ENCODE peak calls at places on chromosome 13, in ten cellular contexts. U is prostate gland, O is AG10803, L is A673, Z is transverse colon, B is AG09309, M is HCT116, X is spleen, S is thoracic aorta, T is brain microvascular endothelial cell. D is an unnamed sample.

GRCh38 chr13:41649659-41650058 is 192.3 kb downstream of the RGCC start:
- DNase-seq in U (no peak), O (peak), L (peak), Z (no peak), B (no peak), M (peak), X (no peak), S (no peak), T (peak), D (no peak)

GRCh38 chr13:97133955-97134354 is 88.2 kb upstream of the MBNL2 start:
- DNase-seq in U (no peak), O (no peak), L (no peak), Z (no peak), B (no peak), M (no peak), X (no peak), S (no peak), T (no peak), D (no peak)

GRCh38 chr13:59861676-59862075 is 302.1 kb downstream of the DIAPH3 start:
- DNase-seq in U (no peak), O (no peak), L (peak), Z (no peak), B (no peak), M (no peak), X (no peak), S (no peak), T (no peak), D (no peak)

GRCh38 chr13:79403113-79403512 is 2.9 kb downstream of the RBM26 start:
- DNase-seq in U (no peak), O (no peak), L (no peak), Z (no peak), B (no peak), M (no peak), X (no peak), S (no peak), T (no peak), D (no peak)

GRCh38 chr13:113020323-113021080 is 51.5 kb downstream of the MCF2L start:
- DNase-seq in U (no peak), O (no peak), L (no peak), Z (no peak), B (no peak), M (no peak), X (no peak), S (no peak), T (no peak), D (no peak)

GRCh38 chr13:49444517-49445395 is 682 bp downstream of the SETDB2 start:
- DNase-seq in U (peak), O (peak), L (peak), Z (peak), B (no peak), M (no peak), X (no peak), S (no peak), T (no peak), D (no peak)

GRCh38 chr13:77323858-77324257 is 3.0 kb downstream of the MYCBP2 start:
- DNase-seq in U (no peak), O (no peak), L (no peak), Z (no peak), B (no peak), M (no peak), X (no peak), S (no peak), T (no peak), D (no peak)

GRCh38 chr13:91544723-91545122 is 146.3 kb downstream of the GPC5 start:
- DNase-seq in U (no peak), O (no peak), L (peak), Z (no peak), B (no peak), M (no peak), X (no peak), S (no peak), T (no peak), D (no peak)

GRCh38 chr13:100652510-100652909 is 22.1 kb downstream of the TMTC4 start:
- DNase-seq in U (no peak), O (no peak), L (no peak), Z (no peak), B (no peak), M (no peak), X (no peak), S (no peak), T (no peak), D (no peak)

GRCh38 chr13:56528040-56528760 is 612.5 kb upstream of the PRR20A start:
- DNase-seq in U (no peak), O (no peak), L (no peak), Z (no peak), B (no peak), M (no peak), X (no peak), S (no peak), T (no peak), D (no peak)

GRCh38 chr13:80342541-80343371 is 1.8 kb upstream of the SPRY2 start:
- DNase-seq in U (peak), O (peak), L (peak), Z (peak), B (no peak), M (no peak), X (peak), S (no peak), T (peak), D (peak)

GRCh38 chr13:47796816-47797215 is 204.3 kb downstream of the SUCLA2 start:
- DNase-seq in U (no peak), O (peak), L (no peak), Z (no peak), B (no peak), M (no peak), X (no peak), S (no peak), T (no peak), D (no peak)

GRCh38 chr13:41763772-41764171 is 197.1 kb downstream of the VWA8 start:
- DNase-seq in U (no peak), O (no peak), L (no peak), Z (no peak), B (no peak), M (no peak), X (no peak), S (no peak), T (no peak), D (no peak)

GRCh38 chr13:102799544-102800144 is 725 bp downstream of the BIVM start:
- DNase-seq in U (peak), O (peak), L (no peak), Z (peak), B (no peak), M (no peak), X (peak), S (no peak), T (peak), D (no peak)

GRCh38 chr13:59755647-59756290 is 408.0 kb downstream of the DIAPH3 start:
- DNase-seq in U (no peak), O (no peak), L (peak), Z (no peak), B (no peak), M (no peak), X (no peak), S (no peak), T (no peak), D (no peak)

GRCh38 chr13:33644607-33645543 is 173.1 kb upstream of the RFC3 start:
- DNase-seq in U (no peak), O (peak), L (no peak), Z (no peak), B (no peak), M (no peak), X (no peak), S (no peak), T (no peak), D (no peak)

GRCh38 chr13:106521101-106521799 is 14.2 kb downstream of the EFNB2 start:
- DNase-seq in U (no peak), O (no peak), L (no peak), Z (no peak), B (no peak), M (no peak), X (no peak), S (no peak), T (no peak), D (no peak)

GRCh38 chr13:98847780-98848179 is 95.3 kb upstream of the SLC15A1 start:
- DNase-seq in U (no peak), O (no peak), L (peak), Z (no peak), B (no peak), M (no peak), X (no peak), S (no peak), T (no peak), D (no peak)

GRCh38 chr13:109773276-109773675 is 13.1 kb downstream of the IRS2 start:
- DNase-seq in U (no peak), O (no peak), L (no peak), Z (no peak), B (no peak), M (no peak), X (no peak), S (no peak), T (no peak), D (no peak)

GRCh38 chr13:105219636-105220035 is 1315.8 kb downstream of the EFNB2 start:
- DNase-seq in U (no peak), O (no peak), L (no peak), Z (no peak), B (no peak), M (no peak), X (no peak), S (no peak), T (no peak), D (no peak)

GRCh38 chr13:40275636-40276035 is 390.8 kb downstream of the FOXO1 start:
- DNase-seq in U (no peak), O (peak), L (no peak), Z (no peak), B (peak), M (no peak), X (no peak), S (no peak), T (peak), D (no peak)

GRCh38 chr13:110138700-110139036 is 168.3 kb downstream of the COL4A1 start:
- DNase-seq in U (no peak), O (no peak), L (no peak), Z (no peak), B (no peak), M (no peak), X (no peak), S (no peak), T (no peak), D (no peak)

GRCh38 chr13:59744747-59745394 is 418.9 kb downstream of the DIAPH3 start:
- DNase-seq in U (no peak), O (peak), L (no peak), Z (no peak), B (no peak), M (no peak), X (no peak), S (no peak), T (no peak), D (no peak)

GRCh38 chr13:91126806-91127205 is 220.7 kb upstream of the MIR17HG start:
- DNase-seq in U (no peak), O (no peak), L (no peak), Z (no peak), B (no peak), M (no peak), X (no peak), S (no peak), T (peak), D (no peak)

GRCh38 chr13:75050419-75051066 is 431.4 kb downstream of the TBC1D4 start:
- DNase-seq in U (no peak), O (peak), L (peak), Z (no peak), B (peak), M (no peak), X (no peak), S (no peak), T (peak), D (no peak)

GRCh38 chr13:34044660-34045080 is 226.7 kb downstream of the RFC3 start:
- DNase-seq in U (peak), O (peak), L (no peak), Z (no peak), B (peak), M (peak), X (no peak), S (no peak), T (peak), D (no peak)

GRCh38 chr13:48214519-48215121 is 18.4 kb upstream of the ITM2B start:
- DNase-seq in U (no peak), O (no peak), L (no peak), Z (no peak), B (no peak), M (no peak), X (no peak), S (no peak), T (no peak), D (no peak)

GRCh38 chr13:98386632-98387031 is 190.3 kb downstream of the STK24 start:
- DNase-seq in U (no peak), O (no peak), L (peak), Z (no peak), B (no peak), M (no peak), X (no peak), S (no peak), T (no peak), D (no peak)

DNA sequence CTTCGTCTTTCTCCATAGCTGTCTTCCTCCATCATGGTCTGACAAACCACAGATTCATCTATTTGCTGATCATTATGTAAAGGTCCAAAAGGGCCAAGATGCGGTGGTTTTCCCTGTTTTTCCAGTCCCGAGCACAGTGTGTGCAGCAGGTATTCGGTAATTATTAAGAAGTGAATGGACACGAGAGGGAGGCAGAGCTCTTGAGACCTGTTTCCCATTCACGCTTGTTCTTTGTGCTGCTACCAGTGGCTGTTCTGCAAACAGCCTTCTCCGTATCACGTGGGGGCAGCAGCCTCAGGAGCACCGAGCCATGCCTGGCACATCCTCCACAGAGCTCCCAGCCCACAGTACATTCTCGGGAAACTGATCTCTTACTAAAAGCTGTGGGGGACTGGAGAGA is 50.3 kb downstream of the CCDC70 start:
- DNase-seq in U (peak), O (no peak), L (no peak), Z (no peak), B (no peak), M (no peak), X (no peak), S (no peak), T (no peak), D (no peak)
- TF ChIP-seq CTCF in U (no peak), O (no peak), L (no peak), Z (no peak), B (no peak), M (no peak), X (no peak), S (no peak), T (no peak), D (no peak)

DNA sequence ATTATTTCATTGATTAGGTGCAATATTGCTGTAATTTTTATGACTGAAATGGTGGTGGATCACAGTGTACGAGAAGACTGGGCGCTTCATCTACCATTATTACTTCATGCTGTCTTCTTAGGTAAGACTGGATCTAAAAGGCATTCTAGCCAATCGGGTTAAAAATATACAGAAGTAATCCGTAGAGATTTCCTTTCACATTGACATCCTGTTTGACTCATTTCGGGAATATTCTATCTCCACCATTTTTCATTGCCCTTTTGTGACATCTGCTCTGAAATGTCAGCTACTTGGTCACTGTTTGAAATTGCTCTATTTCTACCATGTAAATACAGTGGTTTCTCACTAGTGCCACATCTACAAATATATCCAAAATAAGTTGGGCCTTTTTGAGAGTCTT is 90.2 kb downstream of the ZAR1L start:
- DNase-seq in U (no peak), O (no peak), L (no peak), Z (no peak), B (no peak), M (no peak), X (no peak), S (no peak), T (no peak), D (no peak)
- H3K4me3 ChIP-seq in U (no peak), O (no peak), L (no peak), Z (no peak), B (no peak), M (no peak), X (no peak), S (no peak), T (no peak), D (no peak)

GRCh38 chr13:23876265-23876664 is 12.9 kb downstream of the MIPEP start:
- DNase-seq in U (no peak), O (peak), L (peak), Z (peak), B (no peak), M (no peak), X (no peak), S (no peak), T (no peak), D (no peak)
- TF ChIP-seq CTCF in U (no peak), O (peak), L (peak), Z (peak), B (peak), M (peak), X (no peak), S (peak), T (peak), D (no peak)

GRCh38 chr13:30932481-30933333 is at the start of gene TEX26:
- DNase-seq in U (no peak), O (no peak), L (no peak), Z (no peak), B (no peak), M (no peak), X (no peak), S (no peak), T (peak), D (no peak)
- H3K4me3 ChIP-seq in U (no peak), O (no peak), L (no peak), Z (no peak), B (no peak), M (no peak), X (no peak), S (peak), T (peak), D (no peak)

DNA sequence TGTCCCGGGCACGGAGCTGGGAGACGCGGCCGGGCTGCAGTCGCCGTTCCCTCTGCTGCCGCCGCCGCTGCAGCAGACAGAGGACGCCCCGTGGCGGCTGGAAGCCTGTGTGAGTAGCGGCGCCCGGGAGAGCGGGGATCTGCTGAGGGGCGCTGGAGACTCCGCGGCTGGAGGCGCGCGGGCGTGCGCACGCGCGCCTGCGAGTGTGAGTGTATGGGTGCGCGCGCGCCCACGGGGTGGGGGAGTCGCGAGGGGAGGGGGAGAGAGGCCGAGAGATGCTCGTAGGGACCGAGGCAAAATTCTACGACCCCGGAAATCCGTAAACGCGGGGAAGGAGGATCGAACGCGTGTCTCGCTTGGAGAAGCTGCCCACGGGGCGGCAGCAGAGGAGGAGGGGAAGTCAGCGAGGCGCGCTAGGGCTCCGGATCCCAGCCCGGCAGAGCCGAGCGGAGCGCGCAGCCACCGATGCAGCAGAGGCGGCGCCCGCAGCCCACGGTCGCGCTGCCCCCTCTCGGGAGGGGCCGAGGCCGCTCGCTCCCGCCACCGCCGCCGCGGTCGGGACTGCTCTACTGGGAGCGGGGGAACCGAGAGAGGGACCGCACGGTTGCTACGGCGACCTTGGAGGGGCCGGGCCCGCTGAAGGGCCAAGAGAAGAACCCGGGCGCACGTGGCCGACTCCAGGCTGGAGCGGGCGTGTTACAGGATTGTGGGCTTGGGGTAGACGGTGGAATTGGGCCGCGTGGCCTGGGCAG is at the start of gene ENOX1:
- DNase-seq in U (peak), O (peak), L (peak), Z (peak), B (no peak), M (peak), X (peak), S (no peak), T (peak), D (no peak)
- TF ChIP-seq CTCF in U (no peak), O (no peak), L (peak), Z (no peak), B (peak), M (no peak), X (no peak), S (no peak), T (no peak), D (peak)

GRCh38 chr13:114042066-114042815 is 68.4 kb upstream of the C13orf46 start:
- DNase-seq in U (no peak), O (no peak), L (no peak), Z (no peak), B (no peak), M (no peak), X (no peak), S (no peak), T (no peak), D (no peak)
- H3K4me3 ChIP-seq in U (no peak), O (no peak), L (no peak), Z (no peak), B (no peak), M (no peak), X (no peak), S (no peak), T (no peak), D (no peak)

D was measured in breast epithelium.